ENCODE peak calls at places on chromosomes 5 and 9, in eight cellular contexts. One of them, this sample, is unnamed.

GRCh38 chr5:159902444-159903121 is 13.7 kb upstream of the ADRA1B start:
- DNase-seq in Caki2: peak; percentile 93
- DNase-seq in kidney: no peak
- DNase-seq in GM03348: no peak
- DNase-seq in nephron progenitor cell: no peak
- DNase-seq in putamen: no peak
- DNase-seq in H54: no peak
- DNase-seq in hypothalamus: no peak
- DNase-seq in this sample: peak; percentile 69

GRCh38 chr5:175573493-175574269 is 84.2 kb upstream of the HRH2 start:
- DNase-seq in Caki2: no peak
- DNase-seq in kidney: no peak
- DNase-seq in GM03348: no peak
- DNase-seq in nephron progenitor cell: no peak
- DNase-seq in putamen: no peak
- DNase-seq in H54: no peak
- DNase-seq in hypothalamus: no peak
- DNase-seq in this sample: no peak

GRCh38 chr5:40605295-40605958 is 74.3 kb upstream of the PTGER4 start:
- DNase-seq in Caki2: no peak
- DNase-seq in kidney: no peak
- DNase-seq in GM03348: peak; percentile 8
- DNase-seq in nephron progenitor cell: no peak
- DNase-seq in putamen: no peak
- DNase-seq in H54: no peak
- DNase-seq in hypothalamus: no peak
- DNase-seq in this sample: no peak

GRCh38 chr5:122415481-122416120 is 103.6 kb downstream of the SNCAIP start:
- DNase-seq in Caki2: peak; percentile 12
- DNase-seq in kidney: peak; percentile 67
- DNase-seq in GM03348: peak; percentile 65
- DNase-seq in nephron progenitor cell: peak; percentile 57
- DNase-seq in putamen: peak; percentile 45
- DNase-seq in H54: peak; percentile 16
- DNase-seq in hypothalamus: peak; percentile 17
- DNase-seq in this sample: peak; percentile 51

GRCh38 chr9:70517926-70518325 is 103.5 kb upstream of the KLF9 start:
- DNase-seq in Caki2: no peak
- DNase-seq in kidney: no peak
- DNase-seq in GM03348: no peak
- DNase-seq in nephron progenitor cell: no peak
- DNase-seq in putamen: no peak
- DNase-seq in H54: no peak
- DNase-seq in hypothalamus: no peak
- DNase-seq in this sample: no peak

GRCh38 chr5:157050050-157050449 is 8.9 kb downstream of the HAVCR1 start:
- DNase-seq in Caki2: no peak
- DNase-seq in kidney: no peak
- DNase-seq in GM03348: no peak
- DNase-seq in nephron progenitor cell: no peak
- DNase-seq in putamen: no peak
- DNase-seq in H54: no peak
- DNase-seq in hypothalamus: no peak
- DNase-seq in this sample: no peak

GRCh38 chr5:64594601-64595518 is 89.0 kb downstream of the RGS7BP start:
- DNase-seq in Caki2: no peak
- DNase-seq in kidney: no peak
- DNase-seq in GM03348: no peak
- DNase-seq in nephron progenitor cell: peak; percentile 12
- DNase-seq in putamen: peak; percentile 83
- DNase-seq in H54: no peak
- DNase-seq in hypothalamus: no peak
- DNase-seq in this sample: peak; percentile 8

GRCh38 chr9:117414220-117414905 is 494 bp downstream of the ASTN2 start:
- DNase-seq in Caki2: peak; percentile 21
- DNase-seq in kidney: peak; percentile 70
- DNase-seq in GM03348: peak; percentile 69
- DNase-seq in nephron progenitor cell: peak; percentile 70
- DNase-seq in putamen: no peak
- DNase-seq in H54: no peak
- DNase-seq in hypothalamus: peak; percentile 61
- DNase-seq in this sample: no peak

GRCh38 chr5:59673438-59674058 is 220.0 kb downstream of the PDE4D start:
- DNase-seq in Caki2: peak; percentile 41
- DNase-seq in kidney: no peak
- DNase-seq in GM03348: peak; percentile 59
- DNase-seq in nephron progenitor cell: peak; percentile 16
- DNase-seq in putamen: peak; percentile 30
- DNase-seq in H54: no peak
- DNase-seq in hypothalamus: no peak
- DNase-seq in this sample: peak; percentile 28

GRCh38 chr5:101806410-101806809 is 489.7 kb downstream of the SLCO4C1 start:
- DNase-seq in Caki2: no peak
- DNase-seq in kidney: no peak
- DNase-seq in GM03348: no peak
- DNase-seq in nephron progenitor cell: no peak
- DNase-seq in putamen: no peak
- DNase-seq in H54: no peak
- DNase-seq in hypothalamus: no peak
- DNase-seq in this sample: no peak

GRCh38 chr5:1356873-1357787 is 12.2 kb upstream of the CLPTM1L start:
- DNase-seq in Caki2: no peak
- DNase-seq in kidney: peak; percentile 58
- DNase-seq in GM03348: no peak
- DNase-seq in nephron progenitor cell: no peak
- DNase-seq in putamen: no peak
- DNase-seq in H54: no peak
- DNase-seq in hypothalamus: no peak
- DNase-seq in this sample: no peak

GRCh38 chr5:24170026-24170425 is 474.8 kb downstream of the CDH10 start:
- DNase-seq in Caki2: no peak
- DNase-seq in kidney: no peak
- DNase-seq in GM03348: no peak
- DNase-seq in nephron progenitor cell: no peak
- DNase-seq in putamen: no peak
- DNase-seq in H54: no peak
- DNase-seq in hypothalamus: no peak
- DNase-seq in this sample: no peak

GRCh38 chr5:177018341-177018740 is 4.2 kb upstream of the ZNF346 start:
- DNase-seq in Caki2: no peak
- DNase-seq in kidney: no peak
- DNase-seq in GM03348: no peak
- DNase-seq in nephron progenitor cell: no peak
- DNase-seq in putamen: no peak
- DNase-seq in H54: no peak
- DNase-seq in hypothalamus: no peak
- DNase-seq in this sample: no peak

GRCh38 chr5:36444582-36444999 is 142.9 kb upstream of the RANBP3L start:
- DNase-seq in Caki2: no peak
- DNase-seq in kidney: no peak
- DNase-seq in GM03348: peak; percentile 80
- DNase-seq in nephron progenitor cell: no peak
- DNase-seq in putamen: peak; percentile 67
- DNase-seq in H54: peak; percentile 12
- DNase-seq in hypothalamus: peak; percentile 27
- DNase-seq in this sample: no peak

GRCh38 chr5:126831175-126831574 is 54.2 kb downstream of the LMNB1 start:
- DNase-seq in Caki2: no peak
- DNase-seq in kidney: no peak
- DNase-seq in GM03348: no peak
- DNase-seq in nephron progenitor cell: no peak
- DNase-seq in putamen: no peak
- DNase-seq in H54: no peak
- DNase-seq in hypothalamus: no peak
- DNase-seq in this sample: no peak

GRCh38 chr9:88523056-88523455 is 11.9 kb upstream of the NXNL2 start:
- DNase-seq in Caki2: peak; percentile 54
- DNase-seq in kidney: peak; percentile 24
- DNase-seq in GM03348: peak; percentile 62
- DNase-seq in nephron progenitor cell: no peak
- DNase-seq in putamen: no peak
- DNase-seq in H54: peak; percentile 65
- DNase-seq in hypothalamus: no peak
- DNase-seq in this sample: peak; percentile 53

GRCh38 chr9:138067594-138068367 is 190.2 kb downstream of the CACNA1B start:
- DNase-seq in Caki2: no peak
- DNase-seq in kidney: peak; percentile 27
- DNase-seq in GM03348: no peak
- DNase-seq in nephron progenitor cell: no peak
- DNase-seq in putamen: no peak
- DNase-seq in H54: no peak
- DNase-seq in hypothalamus: no peak
- DNase-seq in this sample: no peak

GRCh38 chr9:73494894-73495293 is 343.2 kb downstream of the ANXA1 start:
- DNase-seq in Caki2: no peak
- DNase-seq in kidney: no peak
- DNase-seq in GM03348: no peak
- DNase-seq in nephron progenitor cell: no peak
- DNase-seq in putamen: no peak
- DNase-seq in H54: no peak
- DNase-seq in hypothalamus: no peak
- DNase-seq in this sample: no peak

GRCh38 chr5:116938488-116938887 is 363.9 kb upstream of the SEMA6A start:
- DNase-seq in Caki2: no peak
- DNase-seq in kidney: no peak
- DNase-seq in GM03348: no peak
- DNase-seq in nephron progenitor cell: peak; percentile 13
- DNase-seq in putamen: peak; percentile 50
- DNase-seq in H54: no peak
- DNase-seq in hypothalamus: no peak
- DNase-seq in this sample: no peak

GRCh38 chr5:14591548-14591947 is 10.0 kb downstream of the OTULINL start:
- DNase-seq in Caki2: no peak
- DNase-seq in kidney: no peak
- DNase-seq in GM03348: no peak
- DNase-seq in nephron progenitor cell: no peak
- DNase-seq in putamen: no peak
- DNase-seq in H54: no peak
- DNase-seq in hypothalamus: no peak
- DNase-seq in this sample: no peak

GRCh38 chr9:116365056-116365471 is 211.5 kb downstream of the PAPPA start:
- DNase-seq in Caki2: peak; percentile 64
- DNase-seq in kidney: peak; percentile 75
- DNase-seq in GM03348: peak; percentile 87
- DNase-seq in nephron progenitor cell: no peak
- DNase-seq in putamen: peak; percentile 24
- DNase-seq in H54: peak; percentile 95
- DNase-seq in hypothalamus: peak; percentile 5
- DNase-seq in this sample: peak; percentile 59

GRCh38 chr9:13778486-13779110 is 499.1 kb upstream of the MPDZ start:
- DNase-seq in Caki2: no peak
- DNase-seq in kidney: no peak
- DNase-seq in GM03348: no peak
- DNase-seq in nephron progenitor cell: no peak
- DNase-seq in putamen: no peak
- DNase-seq in H54: no peak
- DNase-seq in hypothalamus: no peak
- DNase-seq in this sample: no peak

GRCh38 chr9:124008307-124008854 is 3.2 kb upstream of the LHX2 start:
- DNase-seq in Caki2: no peak
- DNase-seq in kidney: no peak
- DNase-seq in GM03348: no peak
- DNase-seq in nephron progenitor cell: peak; percentile 54
- DNase-seq in putamen: no peak
- DNase-seq in H54: no peak
- DNase-seq in hypothalamus: no peak
- DNase-seq in this sample: no peak

GRCh38 chr9:130320697-130321080 is 55.1 kb downstream of the HMCN2 start:
- DNase-seq in Caki2: no peak
- DNase-seq in kidney: no peak
- DNase-seq in GM03348: no peak
- DNase-seq in nephron progenitor cell: peak; percentile 51
- DNase-seq in putamen: no peak
- DNase-seq in H54: no peak
- DNase-seq in hypothalamus: no peak
- DNase-seq in this sample: no peak

GRCh38 chr5:77663081-77663863 is 24.8 kb upstream of the OTP start:
- DNase-seq in Caki2: no peak
- DNase-seq in kidney: no peak
- DNase-seq in GM03348: peak; percentile 48
- DNase-seq in nephron progenitor cell: no peak
- DNase-seq in putamen: no peak
- DNase-seq in H54: no peak
- DNase-seq in hypothalamus: no peak
- DNase-seq in this sample: no peak

This sample was measured in HTR-8/SVneo.